ENCODE peak calls at places on chromosomes 11 and 22, in seven cellular contexts. One of them, this sample, is unnamed.

GRCh38 chr22:42283288-42284229 is 13.1 kb upstream of the TCF20 start:
- DNase-seq in right atrium auricular region: no peak
- DNase-seq in NB4: peak
- DNase-seq in body of pancreas: no peak
- DNase-seq in AG04450: no peak
- DNase-seq in AG09309: no peak
- DNase-seq in lower leg skin: no peak
- DNase-seq in this sample: no peak

GRCh38 chr11:32316846-32317525 is 118.4 kb downstream of the WT1 start:
- DNase-seq in right atrium auricular region: no peak
- DNase-seq in NB4: no peak
- DNase-seq in body of pancreas: no peak
- DNase-seq in AG04450: no peak
- DNase-seq in AG09309: no peak
- DNase-seq in lower leg skin: no peak
- DNase-seq in this sample: peak

GRCh38 chr22:33397381-33397907 is 339.3 kb upstream of the SYN3 start:
- DNase-seq in right atrium auricular region: no peak
- DNase-seq in NB4: no peak
- DNase-seq in body of pancreas: no peak
- DNase-seq in AG04450: no peak
- DNase-seq in AG09309: no peak
- DNase-seq in lower leg skin: no peak
- DNase-seq in this sample: no peak

GRCh38 chr11:132943737-132944556 is 588.4 kb downstream of the OPCML start:
- DNase-seq in right atrium auricular region: no peak
- DNase-seq in NB4: no peak
- DNase-seq in body of pancreas: no peak
- DNase-seq in AG04450: no peak
- DNase-seq in AG09309: no peak
- DNase-seq in lower leg skin: no peak
- DNase-seq in this sample: no peak

GRCh38 chr11:71204294-71204693 is 48.1 kb downstream of the SHANK2 start:
- DNase-seq in right atrium auricular region: no peak
- DNase-seq in NB4: no peak
- DNase-seq in body of pancreas: no peak
- DNase-seq in AG04450: no peak
- DNase-seq in AG09309: no peak
- DNase-seq in lower leg skin: no peak
- DNase-seq in this sample: no peak

GRCh38 chr11:67082071-67082791 is 25.6 kb downstream of the RHOD start:
- DNase-seq in right atrium auricular region: no peak
- DNase-seq in NB4: peak
- DNase-seq in body of pancreas: no peak
- DNase-seq in AG04450: no peak
- DNase-seq in AG09309: no peak
- DNase-seq in lower leg skin: no peak
- DNase-seq in this sample: peak

GRCh38 chr11:131618203-131618602 is 247.8 kb downstream of the NTM start:
- DNase-seq in right atrium auricular region: no peak
- DNase-seq in NB4: no peak
- DNase-seq in body of pancreas: no peak
- DNase-seq in AG04450: no peak
- DNase-seq in AG09309: peak
- DNase-seq in lower leg skin: no peak
- DNase-seq in this sample: peak

GRCh38 chr11:134322553-134322952 is 9.2 kb upstream of the GLB1L2 start:
- DNase-seq in right atrium auricular region: no peak
- DNase-seq in NB4: no peak
- DNase-seq in body of pancreas: no peak
- DNase-seq in AG04450: no peak
- DNase-seq in AG09309: no peak
- DNase-seq in lower leg skin: no peak
- DNase-seq in this sample: no peak

GRCh38 chr22:48091060-48091650 is 1328.7 kb downstream of the TBC1D22A start:
- DNase-seq in right atrium auricular region: no peak
- DNase-seq in NB4: no peak
- DNase-seq in body of pancreas: no peak
- DNase-seq in AG04450: no peak
- DNase-seq in AG09309: no peak
- DNase-seq in lower leg skin: no peak
- DNase-seq in this sample: no peak

GRCh38 chr11:77604281-77604680 is 14.5 kb downstream of the AQP11 start:
- DNase-seq in right atrium auricular region: no peak
- DNase-seq in NB4: no peak
- DNase-seq in body of pancreas: no peak
- DNase-seq in AG04450: no peak
- DNase-seq in AG09309: no peak
- DNase-seq in lower leg skin: no peak
- DNase-seq in this sample: no peak

GRCh38 chr11:76459299-76459698 is 14.5 kb downstream of the EMSY start:
- DNase-seq in right atrium auricular region: no peak
- DNase-seq in NB4: peak
- DNase-seq in body of pancreas: no peak
- DNase-seq in AG04450: no peak
- DNase-seq in AG09309: no peak
- DNase-seq in lower leg skin: no peak
- DNase-seq in this sample: no peak

GRCh38 chr11:117197516-117198456 is 1.4 kb upstream of the TAGLN start:
- DNase-seq in right atrium auricular region: no peak
- DNase-seq in NB4: no peak
- DNase-seq in body of pancreas: no peak
- DNase-seq in AG04450: no peak
- DNase-seq in AG09309: no peak
- DNase-seq in lower leg skin: no peak
- DNase-seq in this sample: peak
- H3K4me3 ChIP-seq in right atrium auricular region: peak
- H3K4me3 ChIP-seq in NB4: no peak
- H3K4me3 ChIP-seq in body of pancreas: no peak
- H3K4me3 ChIP-seq in AG04450: peak
- H3K4me3 ChIP-seq in AG09309: no peak
- H3K4me3 ChIP-seq in lower leg skin: no peak
- H3K4me3 ChIP-seq in this sample: no peak

DNA sequence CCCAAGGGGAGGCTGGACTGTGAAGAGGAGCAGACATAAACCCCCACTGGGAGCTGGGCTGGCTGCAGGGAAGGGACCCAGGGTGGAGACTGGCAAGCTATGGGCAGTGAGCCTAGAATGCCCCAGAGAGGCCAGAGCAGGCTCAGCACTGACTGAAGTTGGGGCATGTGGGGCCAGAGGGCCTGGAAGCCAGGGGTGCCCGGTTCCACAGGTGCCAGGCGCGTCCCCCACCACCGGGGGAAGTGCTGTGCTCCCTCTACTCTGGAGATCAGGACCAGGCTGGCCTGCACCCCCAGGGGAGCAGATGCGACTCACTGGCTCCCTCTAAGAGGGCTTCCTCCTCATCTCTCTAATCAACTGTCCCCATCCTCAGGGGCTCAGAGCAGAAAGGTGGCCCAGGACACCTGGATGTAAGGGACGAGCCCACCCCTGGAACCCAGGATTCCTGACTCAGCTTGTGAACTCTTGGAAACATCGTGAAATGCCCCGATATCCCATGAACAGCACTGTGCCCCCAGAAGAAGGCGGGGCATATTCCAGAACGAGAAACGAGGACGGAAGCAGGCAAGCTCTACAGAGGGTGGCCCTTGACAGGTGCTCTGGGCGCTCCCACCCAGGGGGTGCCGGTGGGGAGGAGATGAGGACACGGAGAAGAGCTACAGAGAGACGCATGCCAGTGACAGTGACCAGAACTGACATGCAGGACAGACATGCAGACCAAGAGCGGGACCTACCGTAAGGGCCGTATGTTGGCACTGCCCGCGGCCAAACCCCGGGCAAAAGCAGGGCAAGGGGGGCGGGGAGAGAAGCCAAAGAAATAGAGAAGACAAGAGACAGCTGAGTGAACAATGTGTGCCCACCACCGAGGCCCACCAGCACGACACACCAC is 20.4 kb downstream of the MAFF start:
- DNase-seq in right atrium auricular region: no peak
- DNase-seq in NB4: peak
- DNase-seq in body of pancreas: no peak
- DNase-seq in AG04450: no peak
- DNase-seq in AG09309: no peak
- DNase-seq in lower leg skin: no peak
- DNase-seq in this sample: no peak
- TF ChIP-seq CTCF in right atrium auricular region: no peak
- TF ChIP-seq CTCF in NB4: no peak
- TF ChIP-seq CTCF in body of pancreas: no peak
- TF ChIP-seq CTCF in AG04450: no peak
- TF ChIP-seq CTCF in AG09309: no peak
- TF ChIP-seq CTCF in lower leg skin: no peak
- TF ChIP-seq CTCF in this sample: no peak

DNA sequence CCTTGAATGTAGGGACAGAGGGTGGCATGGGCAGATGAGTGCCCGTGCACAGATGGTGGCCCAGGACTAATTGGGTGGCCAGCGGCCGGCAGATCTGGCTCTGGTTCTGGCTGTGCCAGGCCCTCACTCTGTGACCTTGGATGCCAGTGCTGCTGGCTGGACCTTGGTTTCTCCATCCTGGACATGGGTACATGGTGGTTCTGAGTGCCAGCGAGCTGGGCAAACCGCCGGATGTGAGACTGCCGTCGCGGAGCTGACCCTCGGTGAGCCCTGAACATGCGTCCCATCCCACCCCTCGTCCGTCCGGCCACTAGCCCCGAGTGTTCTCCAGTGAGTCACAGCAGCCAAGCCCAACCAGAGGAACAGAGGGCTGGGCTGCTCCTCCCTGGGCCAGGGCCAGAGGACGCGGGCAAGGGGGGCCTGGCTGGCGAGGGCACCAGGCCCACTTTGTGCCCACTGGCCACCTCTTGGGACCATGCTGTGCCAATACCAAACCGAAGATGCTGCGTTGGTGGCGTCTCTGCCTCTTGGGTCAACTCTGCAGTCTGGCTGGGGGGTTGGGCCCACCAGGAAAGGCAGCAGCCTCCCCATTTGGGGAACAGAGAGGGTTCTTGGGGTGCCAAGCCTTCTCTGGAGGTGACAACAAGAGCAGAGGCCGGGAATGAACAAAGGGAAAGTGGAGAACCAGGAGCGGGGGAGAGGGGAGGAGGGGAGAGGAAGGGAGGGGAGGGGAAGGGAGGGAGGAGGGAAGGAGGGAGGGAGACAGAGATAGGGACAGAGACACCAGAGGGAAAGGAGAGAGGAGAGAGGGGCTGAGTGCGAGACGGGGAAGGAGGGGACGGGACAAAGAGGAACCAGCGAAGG is 10.7 kb downstream of the LSP1 start:
- DNase-seq in right atrium auricular region: peak
- DNase-seq in NB4: peak
- DNase-seq in body of pancreas: peak
- DNase-seq in AG04450: peak
- DNase-seq in AG09309: peak
- DNase-seq in lower leg skin: peak
- DNase-seq in this sample: peak
- H3K4me3 ChIP-seq in right atrium auricular region: peak
- H3K4me3 ChIP-seq in NB4: no peak
- H3K4me3 ChIP-seq in body of pancreas: no peak
- H3K4me3 ChIP-seq in AG04450: no peak
- H3K4me3 ChIP-seq in AG09309: no peak
- H3K4me3 ChIP-seq in lower leg skin: no peak
- H3K4me3 ChIP-seq in this sample: no peak

GRCh38 chr11:39724404-39724803 is 1735.0 kb downstream of the LRRC4C start:
- DNase-seq in right atrium auricular region: no peak
- DNase-seq in NB4: peak
- DNase-seq in body of pancreas: no peak
- DNase-seq in AG04450: no peak
- DNase-seq in AG09309: no peak
- DNase-seq in lower leg skin: no peak
- DNase-seq in this sample: no peak
- TF ChIP-seq CTCF in right atrium auricular region: no peak
- TF ChIP-seq CTCF in NB4: peak
- TF ChIP-seq CTCF in body of pancreas: no peak
- TF ChIP-seq CTCF in AG04450: no peak
- TF ChIP-seq CTCF in AG09309: no peak
- TF ChIP-seq CTCF in lower leg skin: no peak
- TF ChIP-seq CTCF in this sample: no peak

DNA sequence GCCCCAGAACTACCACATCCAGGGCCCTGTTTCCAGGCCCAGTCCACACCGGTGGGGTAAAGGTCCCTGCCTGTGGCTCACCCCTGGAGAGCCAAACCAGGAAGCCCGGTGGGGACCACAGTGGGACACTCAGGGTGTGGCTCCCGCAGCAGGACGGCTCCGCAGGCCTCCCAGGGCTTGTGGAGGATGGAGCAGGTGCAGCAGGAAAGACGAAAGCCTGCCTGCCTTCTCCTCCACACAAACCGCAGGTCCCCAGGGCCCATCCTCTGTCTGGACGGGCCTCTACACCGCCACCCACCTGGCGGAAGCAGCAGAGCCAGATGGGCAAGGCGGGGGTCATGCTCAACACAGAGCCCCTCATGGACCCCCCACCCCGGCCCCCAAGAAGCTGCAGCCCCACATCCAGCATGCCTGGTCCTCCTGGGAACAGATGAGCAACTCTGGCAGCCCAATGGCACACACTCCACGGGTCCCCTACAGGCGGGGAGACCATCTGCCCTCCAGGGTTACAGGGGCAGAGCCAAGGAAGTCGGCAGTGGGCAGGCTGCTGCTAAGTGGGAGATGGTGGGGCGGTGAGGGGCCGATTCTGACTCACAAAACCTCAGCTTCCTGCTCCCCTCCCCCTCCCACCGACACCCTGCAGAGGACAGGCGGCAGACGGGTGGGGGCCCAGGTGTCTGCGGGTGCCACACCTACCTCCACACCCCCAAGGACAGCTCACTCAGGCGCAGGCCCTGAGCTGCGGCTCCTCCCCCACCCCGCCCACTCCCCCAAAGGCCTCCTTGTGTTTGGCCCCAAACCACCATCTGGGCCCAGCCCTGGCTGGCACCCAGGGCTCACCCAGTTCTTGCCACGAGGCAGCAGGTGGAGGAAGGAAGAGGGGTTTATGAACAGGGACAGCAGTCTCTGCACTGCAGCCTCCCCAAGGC is 5.2 kb downstream of the SBF1 start:
- DNase-seq in right atrium auricular region: no peak
- DNase-seq in NB4: peak
- DNase-seq in body of pancreas: peak
- DNase-seq in AG04450: no peak
- DNase-seq in AG09309: no peak
- DNase-seq in lower leg skin: peak
- DNase-seq in this sample: peak
- H3K4me3 ChIP-seq in right atrium auricular region: no peak
- H3K4me3 ChIP-seq in NB4: peak
- H3K4me3 ChIP-seq in body of pancreas: no peak
- H3K4me3 ChIP-seq in AG04450: no peak
- H3K4me3 ChIP-seq in AG09309: no peak
- H3K4me3 ChIP-seq in lower leg skin: no peak
- H3K4me3 ChIP-seq in this sample: no peak

This sample was measured in fibroblast of pulmonary artery.